ENCODE peak calls at places on chromosomes 11 and 22, in eight cellular contexts. M is SK-N-SH, D is GM23338, K is HL-60, B is A549, S is GM12878, T is Panc1, X is K562. R is an unnamed sample.
A peak's percentile ranks its signal among the peaks of the same experiment; 100 is the strongest.

GRCh38 chr11:86210898-86211297 is 33.7 kb upstream of the EED start:
- DNase-seq in M (no peak), D (no peak), K (no peak), B (no peak), S (no peak), T (no peak), X (no peak), R (no peak)

GRCh38 chr22:37633693-37634504 is 5.6 kb upstream of the SH3BP1 start:
- DNase-seq in M (peak; percentile 91), D (peak; percentile 86), K (peak; percentile 99), B (no peak), S (peak; percentile 60), T (no peak), X (peak; percentile 78), R (no peak)

GRCh38 chr22:32354360-32355351 is 3.0 kb upstream of the RFPL3 start:
- DNase-seq in M (no peak), D (peak; percentile 53), K (no peak), B (no peak), S (no peak), T (no peak), X (no peak), R (peak; percentile 49)

GRCh38 chr11:70122490-70123198 is 44.5 kb downstream of the ANO1 start:
- DNase-seq in M (no peak), D (no peak), K (no peak), B (no peak), S (no peak), T (no peak), X (no peak), R (no peak)

GRCh38 chr22:37377927-37378326 is 49.4 kb downstream of the ELFN2 start:
- DNase-seq in M (no peak), D (no peak), K (no peak), B (no peak), S (no peak), T (no peak), X (no peak), R (no peak)

GRCh38 chr11:38302564-38302963 is 1704.5 kb upstream of the RAG2 start:
- DNase-seq in M (no peak), D (no peak), K (no peak), B (no peak), S (no peak), T (no peak), X (no peak), R (no peak)

GRCh38 chr11:31786996-31787685 is 24.0 kb downstream of the PAX6 start:
- DNase-seq in M (no peak), D (peak; percentile 16), K (no peak), B (no peak), S (no peak), T (no peak), X (no peak), R (no peak)

GRCh38 chr11:129636926-129637325 is 178.7 kb upstream of the TMEM45B start:
- DNase-seq in M (no peak), D (no peak), K (no peak), B (no peak), S (no peak), T (no peak), X (no peak), R (no peak)

GRCh38 chr22:49147617-49148175 is 680.0 kb downstream of the BRD1 start:
- DNase-seq in M (no peak), D (no peak), K (no peak), B (no peak), S (no peak), T (no peak), X (no peak), R (no peak)

GRCh38 chr22:37242395-37242918 is 1.6 kb downstream of the RAC2 start:
- DNase-seq in M (peak; percentile 60), D (no peak), K (peak; percentile 82), B (no peak), S (peak; percentile 92), T (no peak), X (peak; percentile 78), R (no peak)

GRCh38 chr22:32967285-32968101 is 90.7 kb downstream of the SYN3 start:
- DNase-seq in M (no peak), D (no peak), K (no peak), B (no peak), S (no peak), T (no peak), X (no peak), R (no peak)

GRCh38 chr11:108854366-108854765 is 189.5 kb downstream of the DDX10 start:
- DNase-seq in M (no peak), D (no peak), K (no peak), B (no peak), S (peak; percentile 51), T (no peak), X (no peak), R (no peak)

GRCh38 chr11:31808721-31809542 is 2.2 kb downstream of the PAX6 start:
- DNase-seq in M (no peak), D (peak; percentile 22), K (no peak), B (no peak), S (no peak), T (no peak), X (no peak), R (no peak)

GRCh38 chr22:19873138-19873959 is 18.7 kb upstream of the GNB1L start:
- DNase-seq in M (peak; percentile 25), D (no peak), K (no peak), B (no peak), S (no peak), T (no peak), X (no peak), R (no peak)

GRCh38 chr22:28921585-28921879 is 38.2 kb downstream of the ZNRF3 start:
- DNase-seq in M (no peak), D (no peak), K (no peak), B (no peak), S (no peak), T (no peak), X (no peak), R (no peak)

GRCh38 chr11:69682681-69683326 is 7.7 kb upstream of the LTO1 start:
- DNase-seq in M (no peak), D (no peak), K (no peak), B (no peak), S (no peak), T (no peak), X (no peak), R (no peak)

GRCh38 chr11:12864316-12865156 is 144.6 kb upstream of the RASSF10 start:
- DNase-seq in M (peak; percentile 47), D (peak; percentile 99), K (no peak), B (no peak), S (no peak), T (no peak), X (no peak), R (no peak)

GRCh38 chr11:6635082-6635932 is 16.1 kb upstream of the TPP1 start:
- DNase-seq in M (no peak), D (no peak), K (peak; percentile 64), B (no peak), S (no peak), T (no peak), X (no peak), R (no peak)

GRCh38 chr11:91435694-91436375 is 788.8 kb upstream of the FAT3 start:
- DNase-seq in M (no peak), D (peak; percentile 48), K (no peak), B (no peak), S (no peak), T (no peak), X (no peak), R (no peak)

GRCh38 chr11:115607621-115608191 is 103.5 kb upstream of the CADM1 start:
- DNase-seq in M (peak; percentile 26), D (no peak), K (no peak), B (no peak), S (no peak), T (no peak), X (no peak), R (no peak)
- TF ChIP-seq REST in M (no peak), D (no peak), K (no peak), B (no peak), S (no peak), T (no peak), X (no peak), R (no peak)

DNA sequence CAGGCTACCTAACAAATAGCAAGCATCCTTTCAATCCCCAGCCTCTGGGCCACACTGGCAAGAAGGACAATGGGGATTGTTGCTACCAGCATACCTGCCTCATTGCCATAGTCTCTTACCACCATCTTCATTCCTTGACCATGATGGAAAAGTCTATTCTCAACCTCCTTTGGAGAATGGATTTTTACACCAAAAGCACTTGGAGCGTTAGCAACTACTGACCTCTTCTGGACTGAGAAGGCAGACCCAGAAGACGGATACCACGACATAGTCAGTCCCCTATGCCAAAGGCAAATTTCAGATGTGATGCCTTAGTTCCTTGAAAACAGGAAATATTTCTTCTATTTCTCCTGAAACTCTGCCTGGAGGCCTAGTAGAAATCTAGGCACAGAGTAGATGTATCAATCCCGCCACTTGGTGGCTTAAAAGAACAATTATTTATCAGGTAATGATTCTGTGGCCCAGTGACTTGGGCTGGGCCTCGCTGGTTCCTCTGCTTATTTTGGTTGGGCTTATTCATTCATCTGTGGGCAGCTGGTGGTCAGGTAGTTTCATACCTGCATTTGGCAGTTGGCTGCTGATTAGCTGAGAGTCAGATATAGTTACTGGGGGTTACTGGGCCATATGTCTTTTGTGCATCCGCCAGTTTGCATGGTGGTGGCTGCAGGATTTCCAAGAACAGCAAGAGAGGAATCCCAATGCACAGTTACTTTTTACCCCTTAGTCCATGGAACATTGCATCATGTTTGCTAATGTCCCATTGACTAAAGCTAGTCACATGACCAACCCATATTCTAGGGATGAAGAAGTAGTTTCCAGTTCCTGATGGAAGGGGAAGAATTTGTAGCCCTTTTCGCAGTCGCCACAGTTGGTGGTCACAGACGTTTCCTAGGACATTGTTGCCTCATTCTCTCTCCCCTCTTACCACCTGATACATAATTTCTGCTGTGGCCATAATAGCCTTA is 75.2 kb downstream of the DHCR7 start:
- DNase-seq in M (no peak), D (peak; percentile 35), K (no peak), B (peak; percentile 30), S (peak; percentile 53), T (peak; percentile 5), X (no peak), R (peak; percentile 2)
- TF ChIP-seq REST in M (no peak), D (no peak), K (no peak), B (no peak), S (no peak), T (no peak), X (no peak), R (no peak)

GRCh38 chr11:23764285-23764684 is 732.6 kb upstream of the LUZP2 start:
- DNase-seq in M (no peak), D (peak; percentile 13), K (no peak), B (no peak), S (no peak), T (no peak), X (no peak), R (no peak)

GRCh38 chr11:23767576-23767975 is 729.3 kb upstream of the LUZP2 start:
- DNase-seq in M (no peak), D (no peak), K (no peak), B (no peak), S (no peak), T (no peak), X (no peak), R (no peak)

GRCh38 chr11:23769214-23769613 is 727.6 kb upstream of the LUZP2 start:
- DNase-seq in M (no peak), D (peak; percentile 34), K (no peak), B (no peak), S (no peak), T (no peak), X (no peak), R (no peak)

GRCh38 chr11:23765862-23766261 is 731.0 kb upstream of the LUZP2 start:
- DNase-seq in M (no peak), D (no peak), K (no peak), B (no peak), S (no peak), T (no peak), X (no peak), R (no peak)
- TF ChIP-seq REST in M (no peak), D (no peak), K (no peak), B (no peak), S (no peak), T (no peak), X (no peak), R (no peak)

GRCh38 chr11:110907629-110908028 is 195.4 kb upstream of the ARHGAP20 start:
- DNase-seq in M (no peak), D (no peak), K (peak; percentile 46), B (no peak), S (no peak), T (no peak), X (no peak), R (no peak)
- TF ChIP-seq REST in M (no peak), D (no peak), K (no peak), B (no peak), S (no peak), T (no peak), X (no peak), R (no peak)

R was measured in HCT116.